ENCODE peak calls at places on chromosomes 4 and X, in six cellular contexts. W is T-helper 2 cell; T is OCI-M1; U is fibroblast of lung; L is stimulated activated CD4-positive, alpha-beta T cell treated with anti-CD3 and anti-CD28 coated beads, Interleukin-1b, Interleukin-23, amount 100 ng/mL, for 4 hours; H is stimulated activated effector memory CD8-positive, alpha-beta T cell treated with anti-CD3 and anti-CD28 coated beads, Interleukin-12 subunit alpha, Interleukin-12 subunit beta, amount 100 ng/mL, for 72 hours. S is an unnamed sample.

GRCh38 chrX:12975999-12976558 is 1.2 kb downstream of the TMSB4X start:
- DNase-seq in L (no peak), U (peak), H (no peak), W (no peak), T (peak), S (peak)

GRCh38 chr4:76156635-76157034 is 8.4 kb upstream of the NUP54 start:
- DNase-seq in L (no peak), U (no peak), T (no peak), W (no peak), H (no peak), S (peak)

GRCh38 chr4:113811329-113811728 is 49.8 kb upstream of the CAMK2D start:
- DNase-seq in H (no peak), T (no peak), U (peak), W (no peak), L (no peak), S (no peak)

GRCh38 chr4:10122236-10122932 is 5.8 kb upstream of the WDR1 start:
- DNase-seq in W (no peak), T (no peak), L (no peak), U (no peak), H (no peak), S (no peak)

GRCh38 chr4:40586729-40587128 is 42.9 kb downstream of the RBM47 start:
- DNase-seq in U (no peak), T (no peak), W (no peak), H (no peak), L (no peak), S (no peak)

GRCh38 chr4:109648997-109649575 is 54.2 kb downstream of the CASP6 start:
- DNase-seq in U (no peak), H (no peak), W (peak), T (no peak), L (no peak), S (no peak)

GRCh38 chr4:2135083-2135482 is 76.0 kb downstream of the NAT8L start:
- DNase-seq in H (no peak), T (peak), L (no peak), W (no peak), U (peak), S (peak)

GRCh38 chrX:54495814-54496516 is at the start of gene FGD1:
- DNase-seq in H (no peak), W (no peak), L (peak), U (peak), T (no peak), S (peak)

GRCh38 chrX:17187301-17187836 is 187.6 kb upstream of the NHS start:
- DNase-seq in L (no peak), T (no peak), U (peak), H (no peak), W (no peak), S (no peak)

GRCh38 chr4:158530391-158530790 is 8.7 kb downstream of the RXFP1 start:
- DNase-seq in H (no peak), T (no peak), U (peak), L (no peak), W (no peak), S (peak)

GRCh38 chrX:31670245-31670644 is 598.4 kb upstream of the FTHL17 start:
- DNase-seq in H (no peak), L (no peak), W (no peak), T (no peak), U (no peak), S (no peak)

GRCh38 chr4:6142935-6143602 is 57.3 kb downstream of the JAKMIP1 start:
- DNase-seq in U (no peak), H (no peak), T (no peak), L (no peak), W (no peak), S (no peak)

GRCh38 chrX:18883961-18884765 is 99.8 kb downstream of the PHKA2 start:
- DNase-seq in H (no peak), L (no peak), W (no peak), U (no peak), T (no peak), S (no peak)

GRCh38 chr4:105619193-105619931 is 66.9 kb downstream of the ARHGEF38 start:
- DNase-seq in U (peak), H (no peak), W (no peak), L (no peak), T (peak), S (no peak)

GRCh38 chr4:100189820-100190642 is at the start of gene DDIT4L:
- DNase-seq in T (no peak), H (no peak), W (no peak), L (no peak), U (peak), S (peak)

GRCh38 chr4:7420661-7421040 is 14.1 kb downstream of the PSAPL1 start:
- DNase-seq in U (no peak), H (no peak), W (no peak), T (no peak), L (no peak), S (no peak)

GRCh38 chr4:73520821-73521220 is 39.3 kb downstream of the AFM start:
- DNase-seq in T (no peak), H (no peak), L (no peak), W (no peak), U (peak), S (peak)

GRCh38 chr4:128871948-128872347 is 62.4 kb downstream of the JADE1 start:
- DNase-seq in L (no peak), T (no peak), W (no peak), U (peak), H (no peak), S (peak)

GRCh38 chrX:44106864-44107263 is 133.7 kb upstream of the NDP start:
- DNase-seq in U (no peak), T (peak), L (no peak), W (no peak), H (no peak), S (no peak)

GRCh38 chrX:21655901-21656586 is 2.1 kb downstream of the KLHL34 start:
- DNase-seq in L (no peak), T (no peak), H (no peak), U (no peak), W (no peak), S (no peak)

GRCh38 chrX:9188117-9188516 is 154.2 kb upstream of the FAM9B start:
- DNase-seq in L (no peak), W (no peak), T (no peak), U (no peak), H (no peak), S (no peak)

GRCh38 chr4:793941-794621 is 31.8 kb downstream of the CPLX1 start:
- DNase-seq in H (no peak), U (peak), W (no peak), T (peak), L (no peak), S (peak)

GRCh38 chrX:40207626-40208025 is 109.9 kb upstream of the BCOR start:
- DNase-seq in L (peak), H (no peak), W (no peak), T (no peak), U (peak), S (peak)

GRCh38 chrX:141320801-141321200 is 78.5 kb upstream of the SPANXC start:
- DNase-seq in W (no peak), T (no peak), L (no peak), U (no peak), H (no peak), S (no peak)

GRCh38 chrX:117840645-117841044 is 276.0 kb downstream of the KLHL13 start:
- DNase-seq in U (no peak), W (no peak), L (no peak), T (no peak), H (no peak), S (no peak)

GRCh38 chr4:117135634-117136354 is 50.4 kb upstream of the TRAM1L1 start:
- DNase-seq in H (no peak), L (no peak), W (no peak), U (peak), T (no peak), S (no peak)

GRCh38 chr4:18049446-18049845 is 27.9 kb upstream of the LCORL start:
- DNase-seq in W (no peak), T (no peak), U (no peak), L (no peak), H (no peak), S (peak)

GRCh38 chrX:134782796-134783195 is 124.5 kb upstream of the PLAC1 start:
- DNase-seq in H (no peak), W (no peak), U (peak), L (no peak), T (peak), S (peak)

S was measured in IMR-90.